ENCODE peak calls at places on chromosomes 11 and 22, in eight cellular contexts. U, H, J, L, P, W, E and G are unnamed samples.

GRCh38 chr22:34812631-34813030 is 253.3 kb upstream of the ISX start:
- DNase-seq in U (no peak), H (no peak), J (no peak), L (no peak), P (no peak), W (no peak), E (no peak), G (no peak)

GRCh38 chr22:42720263-42721044 is at the start of gene A4GALT:
- DNase-seq in U (no peak), H (no peak), J (no peak), L (no peak), P (no peak), W (no peak), E (no peak), G (no peak)

GRCh38 chr11:12430912-12431311 is 53.5 kb downstream of the PARVA start:
- DNase-seq in U (peak; percentile 81), H (peak; percentile 85), J (no peak), L (no peak), P (no peak), W (peak; percentile 93), E (peak; percentile 83), G (peak; percentile 66)

GRCh38 chr11:131365601-131366000 is 4.8 kb upstream of the NTM start:
- DNase-seq in U (no peak), H (no peak), J (no peak), L (no peak), P (no peak), W (no peak), E (no peak), G (no peak)

GRCh38 chr11:121572581-121573059 is 119.9 kb upstream of the SORL1-AS1 start:
- DNase-seq in U (no peak), H (no peak), J (no peak), L (no peak), P (no peak), W (no peak), E (no peak), G (no peak)

GRCh38 chr22:40363059-40363458 is 7.3 kb upstream of the SGSM3 start:
- DNase-seq in U (no peak), H (no peak), J (no peak), L (no peak), P (no peak), W (no peak), E (no peak), G (no peak)

GRCh38 chr22:36180038-36180880 is 19.7 kb upstream of the APOL3 start:
- DNase-seq in U (peak; percentile 81), H (peak; percentile 60), J (peak; percentile 92), L (peak; percentile 87), P (peak; percentile 86), W (peak; percentile 89), E (peak; percentile 85), G (peak; percentile 43)

GRCh38 chr22:17954860-17955587 is 69.3 kb downstream of the MICAL3 start:
- DNase-seq in U (no peak), H (no peak), J (no peak), L (no peak), P (no peak), W (peak; percentile 37), E (no peak), G (no peak)

GRCh38 chr11:112903310-112903709 is 57.9 kb upstream of the NCAM1 start:
- DNase-seq in U (no peak), H (no peak), J (no peak), L (no peak), P (no peak), W (no peak), E (no peak), G (no peak)

GRCh38 chr11:131618203-131618602 is 247.8 kb downstream of the NTM start:
- DNase-seq in U (no peak), H (no peak), J (no peak), L (no peak), P (no peak), W (no peak), E (no peak), G (no peak)

GRCh38 chr11:76805206-76805913 is 22.2 kb downstream of the TSKU start:
- DNase-seq in U (no peak), H (peak; percentile 24), J (no peak), L (no peak), P (no peak), W (no peak), E (peak; percentile 22), G (no peak)

GRCh38 chr11:43830928-43831440 is 49.6 kb upstream of the ALKBH3 start:
- DNase-seq in U (peak; percentile 46), H (no peak), J (peak; percentile 33), L (no peak), P (peak; percentile 1), W (no peak), E (no peak), G (peak; percentile 32)

GRCh38 chr11:103968685-103969084 is 67.8 kb upstream of the DDI1 start:
- DNase-seq in U (no peak), H (no peak), J (no peak), L (no peak), P (no peak), W (no peak), E (no peak), G (no peak)

DNA sequence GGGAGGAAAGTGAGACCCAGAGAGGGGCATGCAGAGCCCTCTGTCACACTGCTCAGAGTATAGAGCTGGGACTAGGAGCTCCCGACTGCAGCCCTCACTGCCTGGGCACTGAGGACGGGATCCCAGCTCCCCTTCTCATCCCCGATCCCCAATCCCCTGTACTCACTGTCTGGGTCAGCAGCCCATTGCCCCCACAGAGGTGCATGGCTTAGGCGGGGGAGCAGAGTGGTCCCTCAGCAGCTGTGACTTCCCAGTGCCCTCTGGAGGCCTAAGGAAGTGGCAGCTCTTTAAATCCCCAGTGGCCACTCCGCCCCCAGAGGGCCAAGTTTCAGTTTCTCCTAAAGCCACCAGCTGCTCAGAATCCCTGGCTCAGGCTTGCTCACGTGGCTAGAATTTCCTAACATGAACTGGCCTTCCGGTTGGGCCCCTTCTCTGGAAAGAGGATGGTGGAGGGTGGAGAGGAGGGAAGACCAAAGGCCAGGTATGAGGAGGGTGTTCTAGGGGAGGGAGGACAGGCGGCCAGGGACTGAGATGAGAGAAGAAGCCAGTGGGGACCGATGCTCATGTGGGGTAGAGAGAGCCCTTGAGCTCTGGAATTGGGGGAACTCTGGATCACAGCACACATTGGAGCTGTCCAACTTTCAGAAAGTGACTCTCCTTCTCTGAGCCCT is at the start of gene BATF2:
- DNase-seq in U (peak; percentile 79), H (peak; percentile 57), J (no peak), L (peak; percentile 88), P (no peak), W (peak; percentile 88), E (peak; percentile 91), G (peak; percentile 55)
- TF ChIP-seq CTCF in U (peak; percentile 46), H (peak; percentile 52), J (no peak), L (peak; percentile 59), P (no peak), W (peak; percentile 45), E (peak; percentile 44), G (peak; percentile 15)

DNA sequence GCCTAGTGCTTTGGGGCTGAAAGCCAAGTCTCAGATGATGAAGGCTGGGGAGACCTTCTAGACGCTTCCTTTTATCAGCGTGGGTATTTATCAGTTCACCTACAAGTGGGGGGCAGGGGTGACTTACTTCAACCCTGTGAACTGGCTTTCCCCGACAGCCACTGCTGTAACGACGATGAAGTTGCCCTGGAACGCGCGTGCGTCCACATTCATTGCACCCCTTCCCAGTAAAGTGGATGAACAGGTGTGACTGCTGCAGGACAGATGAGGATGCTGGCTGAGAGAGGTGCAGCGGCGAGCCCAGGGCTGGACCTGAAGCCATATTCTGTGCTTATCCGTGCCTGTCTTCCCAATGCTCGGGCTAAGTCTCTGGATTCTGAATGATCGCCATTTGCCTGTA is 1122.3 kb downstream of the TBC1D22A start:
- DNase-seq in U (no peak), H (no peak), J (no peak), L (no peak), P (no peak), W (no peak), E (no peak), G (no peak)
- H3K9me3 ChIP-seq in U (no peaks in the 10 kb centered on the region), H (no peaks in the 10 kb centered on the region), J (no peaks in the 10 kb centered on the region), L (no peaks in the 10 kb centered on the region), P (no peaks in the 10 kb centered on the region), W (no peaks in the 10 kb centered on the region), E (no peaks in the 10 kb centered on the region), G (no peaks in the 10 kb centered on the region)

GRCh38 chr22:38705235-38706100 is at the start of gene GTPBP1:
- DNase-seq in U (peak; percentile 99), H (peak; percentile 100), J (peak; percentile 92), L (peak; percentile 99), P (peak; percentile 93), W (peak; percentile 100), E (peak; percentile 99), G (peak; percentile 100)
- TF ChIP-seq CTCF in U (no peak), H (no peak), J (peak; percentile 22), L (peak; percentile 36), P (no peak), W (no peak), E (peak; percentile 15), G (no peak)

DNA sequence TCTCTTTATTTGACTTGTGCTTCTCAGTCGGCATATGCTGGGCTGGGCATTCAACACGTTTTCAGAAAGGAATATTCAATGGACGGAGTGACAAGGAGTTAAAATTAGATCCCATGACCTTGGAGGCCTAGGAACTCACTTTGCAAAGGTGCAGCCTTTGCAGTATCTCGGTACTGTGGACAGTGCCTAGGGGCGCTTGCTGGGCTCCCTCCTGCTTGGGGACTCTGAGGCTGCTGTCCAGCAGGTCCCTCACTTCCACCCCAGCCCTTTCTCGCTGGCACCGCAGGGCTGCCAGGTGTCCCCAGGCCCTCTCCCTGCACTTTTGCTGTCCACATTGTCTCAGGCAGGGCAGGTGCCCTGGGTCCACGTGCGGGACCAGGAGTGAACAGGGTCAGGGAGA is 255.5 kb upstream of the B3GAT1 start:
- DNase-seq in U (no peak), H (no peak), J (no peak), L (no peak), P (no peak), W (no peak), E (no peak), G (no peak)
- H3K9me3 ChIP-seq in U (no peaks in the 10 kb centered on the region), H (no peaks in the 10 kb centered on the region), J (no peaks in the 10 kb centered on the region), L (no peaks in the 10 kb centered on the region), P (no peaks in the 10 kb centered on the region), W (no peaks in the 10 kb centered on the region), E (no peaks in the 10 kb centered on the region), G (no peaks in the 10 kb centered on the region)

DNA sequence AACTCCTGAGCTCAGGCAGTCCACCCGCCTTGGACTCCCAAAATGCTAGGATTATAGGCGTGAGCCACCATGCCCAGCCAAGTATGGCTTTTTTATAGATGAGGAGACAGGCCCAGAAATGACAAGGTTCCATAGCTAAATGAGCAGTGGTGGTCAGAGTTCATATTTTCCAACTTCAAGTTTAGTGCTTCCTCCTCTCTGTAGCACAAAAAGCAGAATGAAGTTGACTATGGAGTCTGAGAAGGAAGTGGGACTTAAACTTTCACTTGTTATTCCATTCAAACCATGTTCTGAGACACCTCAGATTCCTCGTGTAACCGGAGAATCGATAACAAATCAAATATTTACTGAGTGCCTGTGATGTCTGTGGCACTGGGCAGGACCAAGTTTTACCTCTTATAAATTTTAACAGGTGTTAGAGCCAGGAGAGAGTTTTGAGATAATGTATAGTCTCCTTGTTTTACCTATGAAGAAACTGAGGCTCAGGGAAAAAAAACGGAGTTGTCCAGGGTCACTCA is 3.0 kb downstream of the LIMK2 start:
- DNase-seq in U (no peak), H (no peak), J (no peak), L (no peak), P (no peak), W (no peak), E (peak; percentile 47), G (no peak)
- TF ChIP-seq CTCF in U (no peak), H (no peak), J (no peak), L (no peak), P (no peak), W (no peak), E (no peak), G (no peak)

DNA sequence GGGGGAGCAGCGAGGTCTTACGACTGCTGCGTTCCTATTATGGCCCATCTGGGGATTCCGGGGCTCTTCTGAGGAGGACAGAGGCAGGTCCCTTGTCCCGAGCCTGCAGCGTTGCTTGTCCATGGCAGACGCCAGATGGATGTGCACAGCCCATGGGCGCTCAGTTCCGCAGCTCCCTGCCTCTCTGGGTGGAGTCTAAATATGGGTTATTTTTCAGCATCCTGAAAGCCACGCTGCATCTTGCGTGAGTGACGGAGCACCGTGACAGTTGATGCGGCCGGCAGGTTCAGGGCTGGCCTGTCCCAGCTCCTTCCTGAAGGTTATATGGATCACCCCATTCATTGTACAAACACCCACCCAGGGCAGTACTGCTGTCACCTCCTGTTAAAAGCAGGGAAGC is 1169.4 kb downstream of the BRD1 start:
- DNase-seq in U (no peak), H (no peak), J (no peak), L (no peak), P (no peak), W (no peak), E (no peak), G (no peak)
- H3K9me3 ChIP-seq in U (no peaks in the 10 kb centered on the region), H (no peaks in the 10 kb centered on the region), J (no peaks in the 10 kb centered on the region), L (no peaks in the 10 kb centered on the region), P (no peaks in the 10 kb centered on the region), W (no peaks in the 10 kb centered on the region), E (no peaks in the 10 kb centered on the region), G (no peaks in the 10 kb centered on the region)